ENCODE peak calls at places on chromosomes 4 and X, in ten cellular contexts. One of them, this sample, is unnamed.

GRCh38 chrX:136629084-136629750 is 18.7 kb upstream of the CD40LG start:
- DNase-seq in HepG2: no peak
- DNase-seq in esophagus muscularis mucosa: no peak
- DNase-seq in adrenal gland: no peak
- DNase-seq in A549: no peak
- DNase-seq in esophagus squamous epithelium: no peak
- DNase-seq in GM12892: no peak
- DNase-seq in right lobe of liver: no peak
- DNase-seq in sigmoid colon: no peak
- DNase-seq in IMR-90: no peak
- DNase-seq in this sample: no peak

GRCh38 chrX:1072637-1073377 is 139.6 kb downstream of the CRLF2 start:
- DNase-seq in HepG2: peak
- DNase-seq in esophagus muscularis mucosa: no peak
- DNase-seq in adrenal gland: no peak
- DNase-seq in A549: no peak
- DNase-seq in esophagus squamous epithelium: no peak
- DNase-seq in GM12892: no peak
- DNase-seq in right lobe of liver: no peak
- DNase-seq in sigmoid colon: no peak
- DNase-seq in IMR-90: no peak
- DNase-seq in this sample: no peak

GRCh38 chr4:183186803-183187202 is 87.7 kb downstream of the WWC2 start:
- DNase-seq in HepG2: no peak
- DNase-seq in esophagus muscularis mucosa: no peak
- DNase-seq in adrenal gland: no peak
- DNase-seq in A549: no peak
- DNase-seq in esophagus squamous epithelium: no peak
- DNase-seq in GM12892: no peak
- DNase-seq in right lobe of liver: no peak
- DNase-seq in sigmoid colon: no peak
- DNase-seq in IMR-90: no peak
- DNase-seq in this sample: no peak

GRCh38 chr4:185874516-185875230 is 62.7 kb upstream of the SORBS2 start:
- DNase-seq in HepG2: no peak
- DNase-seq in esophagus muscularis mucosa: no peak
- DNase-seq in adrenal gland: peak
- DNase-seq in A549: peak
- DNase-seq in esophagus squamous epithelium: no peak
- DNase-seq in GM12892: no peak
- DNase-seq in right lobe of liver: no peak
- DNase-seq in sigmoid colon: no peak
- DNase-seq in IMR-90: peak
- DNase-seq in this sample: no peak

GRCh38 chrX:11998944-11999343 is 139.3 kb upstream of the FRMPD4 start:
- DNase-seq in HepG2: no peak
- DNase-seq in esophagus muscularis mucosa: no peak
- DNase-seq in adrenal gland: no peak
- DNase-seq in A549: no peak
- DNase-seq in esophagus squamous epithelium: no peak
- DNase-seq in GM12892: no peak
- DNase-seq in right lobe of liver: no peak
- DNase-seq in sigmoid colon: no peak
- DNase-seq in IMR-90: no peak
- DNase-seq in this sample: no peak

GRCh38 chr4:48944659-48945290 is 38.2 kb upstream of the OCIAD2 start:
- DNase-seq in HepG2: peak
- DNase-seq in esophagus muscularis mucosa: no peak
- DNase-seq in adrenal gland: peak
- DNase-seq in A549: no peak
- DNase-seq in esophagus squamous epithelium: no peak
- DNase-seq in GM12892: no peak
- DNase-seq in right lobe of liver: no peak
- DNase-seq in sigmoid colon: no peak
- DNase-seq in IMR-90: no peak
- DNase-seq in this sample: no peak

GRCh38 chr4:7911044-7911578 is 28.6 kb downstream of the AFAP1 start:
- DNase-seq in HepG2: no peak
- DNase-seq in esophagus muscularis mucosa: no peak
- DNase-seq in adrenal gland: peak
- DNase-seq in A549: no peak
- DNase-seq in esophagus squamous epithelium: no peak
- DNase-seq in GM12892: no peak
- DNase-seq in right lobe of liver: no peak
- DNase-seq in sigmoid colon: peak
- DNase-seq in IMR-90: peak
- DNase-seq in this sample: no peak

GRCh38 chrX:50108264-50108663 is 92.5 kb downstream of the AKAP4 start:
- DNase-seq in HepG2: peak
- DNase-seq in esophagus muscularis mucosa: no peak
- DNase-seq in adrenal gland: no peak
- DNase-seq in A549: no peak
- DNase-seq in esophagus squamous epithelium: no peak
- DNase-seq in GM12892: no peak
- DNase-seq in right lobe of liver: no peak
- DNase-seq in sigmoid colon: no peak
- DNase-seq in IMR-90: no peak
- DNase-seq in this sample: no peak

GRCh38 chr4:36310237-36310636 is 28.8 kb downstream of the DTHD1 start:
- DNase-seq in HepG2: no peak
- DNase-seq in esophagus muscularis mucosa: no peak
- DNase-seq in adrenal gland: no peak
- DNase-seq in A549: no peak
- DNase-seq in esophagus squamous epithelium: no peak
- DNase-seq in GM12892: no peak
- DNase-seq in right lobe of liver: no peak
- DNase-seq in sigmoid colon: no peak
- DNase-seq in IMR-90: no peak
- DNase-seq in this sample: no peak

GRCh38 chrX:34578237-34578636 is 78.8 kb downstream of the TMEM47 start:
- DNase-seq in HepG2: no peak
- DNase-seq in esophagus muscularis mucosa: no peak
- DNase-seq in adrenal gland: peak
- DNase-seq in A549: peak
- DNase-seq in esophagus squamous epithelium: no peak
- DNase-seq in GM12892: no peak
- DNase-seq in right lobe of liver: no peak
- DNase-seq in sigmoid colon: no peak
- DNase-seq in IMR-90: peak
- DNase-seq in this sample: no peak

GRCh38 chr4:141439223-141439622 is 197.2 kb upstream of the IL15 start:
- DNase-seq in HepG2: no peak
- DNase-seq in esophagus muscularis mucosa: no peak
- DNase-seq in adrenal gland: no peak
- DNase-seq in A549: no peak
- DNase-seq in esophagus squamous epithelium: no peak
- DNase-seq in GM12892: no peak
- DNase-seq in right lobe of liver: no peak
- DNase-seq in sigmoid colon: no peak
- DNase-seq in IMR-90: no peak
- DNase-seq in this sample: no peak
- TF ChIP-seq POLR2A in HepG2: no peak
- TF ChIP-seq POLR2A in esophagus muscularis mucosa: no peak
- TF ChIP-seq POLR2A in adrenal gland: no peak
- TF ChIP-seq POLR2A in A549: no peak
- TF ChIP-seq POLR2A in esophagus squamous epithelium: no peak
- TF ChIP-seq POLR2A in GM12892: no peak
- TF ChIP-seq POLR2A in right lobe of liver: no peak
- TF ChIP-seq POLR2A in sigmoid colon: no peak
- TF ChIP-seq POLR2A in IMR-90: no peak
- TF ChIP-seq POLR2A in this sample: no peak

DNA sequence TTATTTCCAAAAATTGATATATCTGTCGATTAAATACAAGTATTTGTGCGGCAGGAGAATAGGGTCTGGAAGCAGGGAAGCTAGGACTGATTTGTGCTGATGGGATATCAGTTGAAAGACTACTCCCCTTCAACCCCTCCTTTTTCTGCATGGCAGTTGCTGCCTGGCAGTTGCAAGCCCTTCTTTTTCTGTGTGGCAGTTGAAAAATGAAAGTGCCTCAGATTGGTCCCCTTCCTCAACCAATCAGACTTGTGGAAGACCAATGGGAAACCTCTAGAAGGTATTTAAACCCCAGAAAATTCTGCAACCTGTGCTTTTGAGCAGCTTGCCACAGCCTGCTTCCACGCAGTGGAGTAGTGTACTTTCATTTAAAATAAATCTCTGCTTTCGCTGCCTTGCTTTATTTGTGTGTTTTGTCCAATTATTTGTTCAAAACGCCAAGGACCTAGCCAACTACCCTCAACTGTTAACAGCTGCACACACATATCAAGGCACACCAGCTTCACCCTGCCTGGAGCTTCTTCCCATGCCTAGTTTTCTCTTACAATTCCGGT is 1.5 kb upstream of the TMA16 start:
- DNase-seq in HepG2: no peak
- DNase-seq in esophagus muscularis mucosa: no peak
- DNase-seq in adrenal gland: no peak
- DNase-seq in A549: no peak
- DNase-seq in esophagus squamous epithelium: no peak
- DNase-seq in GM12892: no peak
- DNase-seq in right lobe of liver: no peak
- DNase-seq in sigmoid colon: no peak
- DNase-seq in IMR-90: no peak
- DNase-seq in this sample: no peak
- TF ChIP-seq POLR2A in HepG2: no peak
- TF ChIP-seq POLR2A in esophagus muscularis mucosa: no peak
- TF ChIP-seq POLR2A in adrenal gland: no peak
- TF ChIP-seq POLR2A in A549: no peak
- TF ChIP-seq POLR2A in esophagus squamous epithelium: no peak
- TF ChIP-seq POLR2A in GM12892: no peak
- TF ChIP-seq POLR2A in right lobe of liver: no peak
- TF ChIP-seq POLR2A in sigmoid colon: no peak
- TF ChIP-seq POLR2A in IMR-90: no peak
- TF ChIP-seq POLR2A in this sample: no peak

GRCh38 chrX:40098264-40099045 is 697 bp upstream of the BCOR start:
- DNase-seq in HepG2: no peak
- DNase-seq in esophagus muscularis mucosa: no peak
- DNase-seq in adrenal gland: peak
- DNase-seq in A549: peak
- DNase-seq in esophagus squamous epithelium: no peak
- DNase-seq in GM12892: peak
- DNase-seq in right lobe of liver: peak
- DNase-seq in sigmoid colon: no peak
- DNase-seq in IMR-90: no peak
- DNase-seq in this sample: no peak

GRCh38 chrX:40099046-40099968 is 1.5 kb upstream of the BCOR start:
- DNase-seq in HepG2: no peak
- DNase-seq in esophagus muscularis mucosa: no peak
- DNase-seq in adrenal gland: peak
- DNase-seq in A549: peak
- DNase-seq in esophagus squamous epithelium: no peak
- DNase-seq in GM12892: peak
- DNase-seq in right lobe of liver: peak
- DNase-seq in sigmoid colon: peak
- DNase-seq in IMR-90: no peak
- DNase-seq in this sample: no peak

GRCh38 chrX:40096395-40097091 is 1.2 kb downstream of the BCOR start:
- DNase-seq in HepG2: no peak
- DNase-seq in esophagus muscularis mucosa: no peak
- DNase-seq in adrenal gland: peak
- DNase-seq in A549: peak
- DNase-seq in esophagus squamous epithelium: no peak
- DNase-seq in GM12892: no peak
- DNase-seq in right lobe of liver: peak
- DNase-seq in sigmoid colon: peak
- DNase-seq in IMR-90: peak
- DNase-seq in this sample: no peak

GRCh38 chrX:40097101-40097491 is 662 bp downstream of the BCOR start:
- DNase-seq in HepG2: no peak
- DNase-seq in esophagus muscularis mucosa: no peak
- DNase-seq in adrenal gland: peak
- DNase-seq in A549: peak
- DNase-seq in esophagus squamous epithelium: no peak
- DNase-seq in GM12892: no peak
- DNase-seq in right lobe of liver: no peak
- DNase-seq in sigmoid colon: no peak
- DNase-seq in IMR-90: no peak
- DNase-seq in this sample: no peak

DNA sequence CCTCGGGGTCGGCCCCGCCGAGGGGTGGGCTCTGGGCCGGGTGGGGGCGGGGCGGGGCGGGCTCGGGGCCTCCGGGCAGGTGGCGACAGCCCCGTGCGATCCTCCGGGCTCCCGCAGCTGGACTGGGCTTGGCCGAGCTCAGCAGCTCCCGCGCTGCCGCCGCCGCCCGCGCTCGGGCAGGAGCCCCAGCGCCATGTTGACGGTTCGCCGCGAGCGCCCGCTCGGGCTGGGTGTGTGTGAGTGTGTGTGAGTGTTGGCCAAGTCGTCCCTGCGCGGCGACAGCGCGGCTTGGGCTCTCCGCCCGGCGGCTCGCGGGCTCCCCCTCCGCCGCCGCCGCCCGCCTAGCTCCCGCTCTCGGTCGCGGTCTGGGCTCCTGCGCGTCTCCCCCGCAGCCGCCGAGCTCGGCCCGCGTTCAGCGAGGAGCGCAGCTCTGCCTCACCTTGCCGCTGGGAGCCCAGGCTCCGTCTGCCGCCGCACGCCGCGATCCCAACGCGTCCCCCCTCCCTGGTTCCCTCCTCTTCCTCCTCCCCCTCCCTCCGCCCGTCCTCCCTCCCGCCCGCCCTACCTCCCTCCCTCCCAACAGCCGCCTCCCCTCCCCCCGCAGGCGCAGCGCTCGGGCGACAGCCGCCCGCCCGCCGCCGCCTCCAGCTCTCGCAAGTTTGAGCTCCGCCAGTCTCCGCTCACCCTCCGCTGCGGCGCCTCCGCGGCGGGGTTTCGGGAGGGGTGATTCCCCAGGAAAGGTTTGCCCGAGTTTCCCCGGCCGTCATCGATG is at the start of gene BCOR:
- DNase-seq in HepG2: no peak
- DNase-seq in esophagus muscularis mucosa: no peak
- DNase-seq in adrenal gland: peak
- DNase-seq in A549: peak
- DNase-seq in esophagus squamous epithelium: no peak
- DNase-seq in GM12892: peak
- DNase-seq in right lobe of liver: peak
- DNase-seq in sigmoid colon: peak
- DNase-seq in IMR-90: peak
- DNase-seq in this sample: no peak
- TF ChIP-seq POLR2A in HepG2: no peak
- TF ChIP-seq POLR2A in esophagus muscularis mucosa: peak
- TF ChIP-seq POLR2A in adrenal gland: peak
- TF ChIP-seq POLR2A in A549: peak
- TF ChIP-seq POLR2A in esophagus squamous epithelium: no peak
- TF ChIP-seq POLR2A in GM12892: peak
- TF ChIP-seq POLR2A in right lobe of liver: peak
- TF ChIP-seq POLR2A in sigmoid colon: no peak
- TF ChIP-seq POLR2A in IMR-90: peak
- TF ChIP-seq POLR2A in this sample: peak

DNA sequence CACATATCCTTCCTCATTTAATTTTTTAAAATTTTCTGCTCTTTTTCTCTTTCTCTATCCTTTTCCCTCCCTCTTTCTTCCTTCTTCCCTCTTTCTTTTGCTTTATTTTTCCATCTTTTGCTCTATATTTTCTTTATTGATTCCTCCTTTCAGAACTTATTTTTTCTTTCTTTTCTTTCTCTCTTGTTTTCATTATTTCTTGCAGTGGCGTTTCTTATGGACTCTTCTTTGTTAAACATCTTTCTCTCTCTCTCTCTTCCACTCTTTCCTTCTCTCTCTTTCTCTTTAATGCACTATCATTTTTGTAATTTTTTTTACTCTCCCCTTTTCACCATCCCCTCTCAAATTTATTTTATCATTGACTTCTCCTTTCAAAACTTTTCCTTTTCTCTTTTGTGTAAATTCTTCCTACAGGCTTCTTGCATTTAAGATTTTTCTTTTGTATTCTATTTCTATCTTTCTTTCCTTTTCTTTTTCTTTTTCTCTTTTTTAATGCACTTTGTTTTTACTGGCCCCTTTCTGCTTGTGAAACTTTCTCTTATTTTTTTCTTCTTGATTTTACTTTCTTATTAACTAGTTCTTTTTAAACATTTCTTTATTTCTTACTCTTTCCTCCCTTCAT is 97.0 kb downstream of the RBMX2 start:
- DNase-seq in HepG2: no peak
- DNase-seq in esophagus muscularis mucosa: no peak
- DNase-seq in adrenal gland: no peak
- DNase-seq in A549: no peak
- DNase-seq in esophagus squamous epithelium: no peak
- DNase-seq in GM12892: no peak
- DNase-seq in right lobe of liver: no peak
- DNase-seq in sigmoid colon: no peak
- DNase-seq in IMR-90: no peak
- DNase-seq in this sample: no peak
- TF ChIP-seq POLR2A in HepG2: no peak
- TF ChIP-seq POLR2A in esophagus muscularis mucosa: no peak
- TF ChIP-seq POLR2A in adrenal gland: no peak
- TF ChIP-seq POLR2A in A549: no peak
- TF ChIP-seq POLR2A in esophagus squamous epithelium: no peak
- TF ChIP-seq POLR2A in GM12892: no peak
- TF ChIP-seq POLR2A in right lobe of liver: no peak
- TF ChIP-seq POLR2A in sigmoid colon: no peak
- TF ChIP-seq POLR2A in IMR-90: no peak
- TF ChIP-seq POLR2A in this sample: no peak

This sample was measured in H54.